ENCODE peak calls at places on chromosomes 12 and 14, in four cellular contexts. R is adrenal gland, E is PC-3, O is cardiac muscle cell. V is an unnamed sample.

GRCh38 chr14:52077261-52077984 is 8.6 kb upstream of the NID2 start:
- DNase-seq in O (peak; percentile 49), E (peak; percentile 45), R (no peak), V (no peak)

GRCh38 chr14:24829862-24830261 is 195.9 kb upstream of the GZMB start:
- DNase-seq in O (no peak), R (no peak), E (no peak), V (no peak)

GRCh38 chr14:105022276-105022670 is 1.4 kb upstream of the CDCA4 start:
- DNase-seq in E (peak; percentile 53), O (no peak), R (no peak), V (no peak)

GRCh38 chr14:32384464-32384863 is 55.4 kb downstream of the AKAP6 start:
- DNase-seq in R (no peak), O (no peak), E (peak; percentile 65), V (no peak)

GRCh38 chr12:86727151-86727550 is 471.0 kb upstream of the MGAT4C start:
- DNase-seq in E (peak; percentile 60), O (peak; percentile 48), R (no peak), V (no peak)

GRCh38 chr12:98532687-98533304 is 17.4 kb downstream of the TMPO start:
- DNase-seq in O (peak; percentile 68), E (peak; percentile 89), R (no peak), V (no peak)

GRCh38 chr14:103279129-103280025 is 54.7 kb upstream of the EIF5 start:
- DNase-seq in O (no peak), E (no peak), R (peak; percentile 29), V (peak; percentile 71)

GRCh38 chr14:79534703-79535353 is 676.5 kb downstream of the DIO2 start:
- DNase-seq in R (no peak), O (no peak), E (no peak), V (no peak)

GRCh38 chr14:59931237-59931636 is 11.3 kb downstream of the LRRC9 start:
- DNase-seq in E (no peak), R (no peak), O (no peak), V (no peak)

GRCh38 chr14:64732066-64732465 is 27.8 kb downstream of the PLEKHG3 start:
- DNase-seq in E (no peak), R (no peak), O (no peak), V (no peak)

GRCh38 chr12:112031472-112031871 is 18.2 kb downstream of the ERP29 start:
- DNase-seq in E (no peak), R (no peak), O (peak; percentile 13), V (no peak)

GRCh38 chr14:106318700-106319099 is 792.3 kb downstream of the TMEM121 start:
- DNase-seq in O (no peak), E (no peak), R (no peak), V (no peak)

GRCh38 chr12:48000878-48001321 is 3.4 kb downstream of the COL2A1 start:
- DNase-seq in E (peak; percentile 73), O (peak; percentile 74), R (peak; percentile 53), V (no peak)

GRCh38 chr14:91059576-91060471 is 617 bp downstream of the RPS6KA5 start:
- DNase-seq in E (peak; percentile 57), O (peak; percentile 6), R (peak; percentile 43), V (no peak)

GRCh38 chr14:76780875-76781647 is 19.8 kb downstream of the VASH1 start:
- DNase-seq in R (peak; percentile 68), O (peak; percentile 51), E (no peak), V (peak; percentile 58)

DNA sequence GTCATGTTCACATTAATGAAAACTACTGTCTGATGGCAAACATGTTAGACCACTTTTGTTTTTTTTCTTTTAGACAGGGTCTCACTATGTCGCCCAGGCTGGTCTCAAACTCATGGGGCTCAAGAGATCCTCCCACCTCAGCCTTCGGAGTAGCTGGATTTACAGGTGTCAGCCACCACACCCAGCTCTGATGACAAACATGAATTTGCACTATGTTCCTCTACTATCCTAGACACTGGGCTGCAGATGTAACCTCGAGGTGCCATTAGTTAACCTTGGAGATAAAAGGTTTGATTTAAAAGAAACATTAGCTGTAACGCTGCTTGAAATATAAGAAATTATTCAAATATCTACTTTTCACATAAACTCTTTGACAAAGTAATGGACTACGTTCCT is 8.1 kb downstream of the VPS37B start:
- DNase-seq in O (no peak), E (no peak), R (no peak), V (no peak)
- H3K4me1 ChIP-seq in O (peaks cover 37% of the 10 kb centered on the region), E (peaks cover 86% of the 10 kb centered on the region), R (peaks cover 78% of the 10 kb centered on the region), V (peaks cover 82% of the 10 kb centered on the region)

DNA sequence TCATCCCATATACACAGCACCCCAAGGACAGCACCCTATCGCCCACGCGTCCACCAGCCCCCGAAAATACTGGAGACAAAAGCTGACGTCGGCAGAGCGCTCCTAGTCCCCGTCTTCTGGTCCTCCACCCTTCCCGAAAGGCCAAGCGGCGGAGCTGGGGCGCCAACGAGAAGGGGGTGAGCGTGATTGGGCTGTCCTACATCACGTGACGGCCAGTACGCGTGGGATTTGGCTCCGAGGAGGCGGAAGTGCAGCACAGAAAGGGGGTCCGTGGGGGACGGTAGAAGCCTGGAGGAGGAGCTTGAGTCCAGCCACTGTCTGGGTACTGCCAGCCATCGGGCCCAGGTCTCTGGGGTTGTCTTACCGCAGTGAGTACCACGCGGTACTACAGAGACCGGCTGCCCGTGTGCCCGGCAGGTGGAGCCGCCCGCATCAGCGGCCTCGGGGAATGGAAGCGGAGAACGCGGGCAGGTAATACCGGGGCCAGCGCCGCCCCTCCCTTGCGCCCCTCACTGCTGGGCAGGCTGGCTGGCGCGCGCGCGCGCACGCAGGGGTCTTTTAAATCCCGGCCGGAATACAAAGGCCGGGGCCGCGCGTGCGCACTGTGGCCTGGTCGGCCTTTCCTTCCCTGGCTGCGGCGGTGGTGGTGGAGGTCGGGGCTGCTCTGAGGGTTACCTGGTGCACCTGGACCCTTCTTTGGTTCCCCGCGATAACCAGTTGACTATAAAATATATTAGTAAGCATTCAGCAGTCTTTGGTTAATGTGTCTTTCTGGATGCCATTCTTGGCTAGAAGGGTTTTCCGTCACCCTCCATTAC is at the start of gene TDG:
- DNase-seq in O (peak; percentile 100), E (peak; percentile 99), R (peak; percentile 98), V (peak; percentile 99)
- TF ChIP-seq CTCF in O (no peak), E (no peak), R (peak; percentile 5), V (no peak)

DNA sequence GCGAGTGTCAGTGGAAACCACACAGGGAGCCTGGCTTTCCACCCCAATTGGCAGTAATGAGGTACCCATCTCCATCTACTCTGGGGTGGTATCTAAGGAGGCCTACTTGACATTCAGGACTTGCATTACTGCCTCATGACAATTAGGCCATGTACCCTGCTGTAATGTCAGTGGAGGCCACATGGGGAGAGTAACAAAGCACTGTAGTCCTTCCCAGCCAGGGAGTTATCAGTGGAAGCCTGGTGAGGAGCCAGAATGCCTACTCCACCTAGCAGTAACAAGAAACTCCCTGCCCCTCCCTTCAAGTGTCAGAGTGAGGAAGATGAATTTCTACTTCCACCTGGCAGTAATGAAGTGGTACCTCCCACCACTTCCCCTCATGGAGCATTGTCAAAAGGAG is 12.5 kb downstream of the TIMM9 start:
- DNase-seq in E (peak; percentile 55), R (no peak), O (peak; percentile 4), V (no peak)
- H3K36me3 ChIP-seq in E (peaks cover 71% of the 10 kb centered on the region), R (no peaks in the 10 kb centered on the region), O (peaks cover 24% of the 10 kb centered on the region), V (no peaks in the 10 kb centered on the region)

GRCh38 chr14:33932526-33933292 is 18.2 kb downstream of the EGLN3 start:
- DNase-seq in E (peak; percentile 28), R (no peak), O (peak; percentile 80), V (no peak)
- H3K4me1 ChIP-seq in E (peaks cover 14% of the 10 kb centered on the region), R (no peaks in the 10 kb centered on the region), O (peaks cover 36% of the 10 kb centered on the region), V (peaks cover 10% of the 10 kb centered on the region)

GRCh38 chr12:102939670-102940222 is 17.7 kb upstream of the ASCL1 start:
- DNase-seq in E (no peak), R (no peak), O (no peak), V (no peak)
- TF ChIP-seq CTCF in E (no peak), R (no peak), O (no peak), V (no peak)

DNA sequence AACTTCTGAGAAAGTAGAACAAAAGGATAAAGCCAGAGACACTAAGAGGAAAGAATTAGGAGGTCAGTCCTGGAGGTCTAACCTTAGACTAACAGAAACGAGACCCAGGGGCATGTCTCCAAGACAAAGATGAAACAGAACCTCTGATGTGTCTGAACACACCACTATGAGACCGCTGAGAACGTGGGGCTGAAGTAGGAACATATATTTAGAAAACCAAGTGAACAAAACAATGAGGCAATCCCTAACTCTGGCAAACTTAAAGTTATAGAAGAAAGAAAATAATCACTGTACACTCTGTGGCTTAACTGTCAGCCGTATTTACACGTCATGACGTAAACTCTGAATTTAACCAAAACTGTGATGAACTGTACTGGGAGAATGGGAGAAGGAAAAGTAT is 17.9 kb downstream of the KCTD10 start:
- DNase-seq in O (peak; percentile 29), R (no peak), E (no peak), V (no peak)
- H3K36me3 ChIP-seq in O (peaks cover 40% of the 10 kb centered on the region), R (no peaks in the 10 kb centered on the region), E (peaks cover 47% of the 10 kb centered on the region), V (no peaks in the 10 kb centered on the region)

DNA sequence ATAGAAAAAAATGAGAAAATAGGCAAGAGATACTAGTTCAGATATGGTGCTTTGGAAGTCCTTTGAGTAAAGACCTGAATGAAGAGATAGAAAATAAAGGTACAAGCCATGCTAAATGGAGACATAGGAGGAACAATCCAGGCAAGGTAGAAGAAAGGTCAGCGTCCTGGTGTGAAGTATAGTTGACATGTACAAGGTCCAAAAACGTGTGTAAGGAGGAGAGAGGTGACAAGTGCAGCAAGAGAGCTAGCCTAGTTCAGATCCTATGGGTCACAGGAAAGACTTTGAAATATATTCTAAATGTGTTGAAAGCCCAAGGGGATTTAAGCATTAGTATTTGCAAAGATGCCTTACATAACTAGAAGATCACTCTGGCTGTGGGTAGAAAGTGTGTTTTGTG is 88.2 kb downstream of the SLCO1B1 start:
- DNase-seq in R (no peak), O (no peak), E (no peak), V (no peak)
- H3K4me1 ChIP-seq in R (no peaks in the 10 kb centered on the region), O (no peaks in the 10 kb centered on the region), E (no peaks in the 10 kb centered on the region), V (no peaks in the 10 kb centered on the region)

DNA sequence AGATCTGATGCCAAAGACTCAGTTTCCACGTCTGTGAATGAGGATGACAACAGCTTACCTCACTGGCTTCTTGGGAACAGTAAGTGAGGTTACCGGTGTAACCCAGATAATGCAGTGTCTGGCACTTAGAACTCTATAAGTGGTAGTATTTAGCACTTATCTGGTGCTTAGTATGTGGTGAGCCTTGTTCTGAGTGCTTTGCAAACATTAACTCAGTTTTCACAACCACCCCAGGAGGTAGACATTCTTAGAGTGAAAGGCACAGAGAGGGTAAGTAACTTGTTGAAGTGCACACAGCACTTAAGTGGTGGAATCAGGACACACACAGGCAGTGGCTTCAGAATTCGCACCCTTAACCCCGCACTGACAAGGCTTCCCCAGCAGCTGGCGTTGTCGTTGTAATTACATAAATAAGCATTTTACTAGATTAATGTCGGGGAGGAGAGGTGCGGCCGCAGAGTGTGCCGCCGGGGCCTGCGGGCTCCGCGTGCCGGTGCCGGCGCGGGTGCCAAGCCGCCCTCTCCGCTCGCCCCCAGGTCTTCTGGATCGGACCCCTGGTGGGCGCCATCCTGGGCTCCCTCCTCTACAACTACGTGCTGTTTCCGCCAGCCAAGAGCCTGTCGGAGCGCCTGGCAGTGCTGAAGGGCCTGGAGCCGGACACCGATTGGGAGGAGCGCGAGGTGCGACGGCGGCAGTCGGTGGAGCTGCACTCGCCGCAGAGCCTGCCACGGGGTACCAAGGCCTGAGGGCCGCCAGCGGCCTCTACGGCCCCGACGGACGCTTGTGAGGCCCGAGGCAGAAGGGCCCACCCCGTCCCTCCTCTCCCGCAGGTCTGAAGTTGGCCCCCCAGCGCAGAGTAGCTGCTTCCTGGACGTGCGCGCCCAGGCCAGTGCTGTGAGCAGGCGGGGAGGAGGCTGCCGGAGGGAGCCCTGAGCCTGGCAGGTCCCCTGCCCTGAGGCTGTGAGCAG is 4.6 kb downstream of the AQP2 start:
- DNase-seq in R (no peak), E (no peak), O (no peak), V (no peak)
- TF ChIP-seq CTCF in R (no peak), E (no peak), O (no peak), V (no peak)